ENCODE peak calls at places on chromosomes 1 and 21, in ten cellular contexts. U is SK-MEL-5; E is T-cell; X is stimulated activated CD4-positive, alpha-beta T cell treated with anti-CD3 and anti-CD28 coated beads, Interleukin-2, amount 100 ng/mL, for 48 hours; I is iPS-NIHi11; T is tibial artery; Z is NCI-H1105; W is EH; H is lower lobe of right lung; Q is progenitor cell of endocrine pancreas. Y is an unnamed sample.

GRCh38 chr1:62720946-62721554 is 32.9 kb upstream of the DOCK7 start:
- DNase-seq in Z (no peak), Q (no peak), I (no peak), T (no peak), H (no peak), X (no peak), U (peak), E (no peak), W (no peak), Y (no peak)

GRCh38 chr1:230393722-230394121 is 32.4 kb downstream of the PGBD5 start:
- DNase-seq in W (no peak), Z (no peak), Q (no peak), E (no peak), T (no peak), I (no peak), X (no peak), H (no peak), U (no peak), Y (no peak)

GRCh38 chr21:38948377-38948776 is 142.6 kb downstream of the ETS2 start:
- DNase-seq in X (no peak), E (no peak), Q (no peak), Z (no peak), U (no peak), W (peak), H (no peak), I (no peak), T (no peak), Y (no peak)

GRCh38 chr1:208042041-208042615 is 131.2 kb upstream of the CD34 start:
- DNase-seq in Q (no peak), T (no peak), I (no peak), W (no peak), Z (no peak), E (no peak), X (no peak), H (no peak), U (no peak), Y (no peak)

GRCh38 chr1:165884690-165885304 is 57.4 kb downstream of the UCK2 start:
- DNase-seq in X (no peak), Q (no peak), U (peak), W (no peak), T (no peak), I (no peak), H (no peak), Z (no peak), E (no peak), Y (peak)

GRCh38 chr1:56972971-56973370 is 7.2 kb upstream of the C8B start:
- DNase-seq in Z (no peak), I (no peak), X (no peak), Q (no peak), W (no peak), U (no peak), E (no peak), T (no peak), H (no peak), Y (no peak)

GRCh38 chr1:197481101-197481500 is 213.0 kb downstream of the CRB1 start:
- DNase-seq in E (no peak), W (peak), X (no peak), Q (no peak), T (no peak), I (no peak), U (no peak), Z (no peak), H (no peak), Y (no peak)

GRCh38 chr1:203200059-203200553 is 13.6 kb upstream of the CHI3L1 start:
- DNase-seq in Z (no peak), T (peak), X (no peak), H (no peak), Q (no peak), E (no peak), I (no peak), U (no peak), W (peak), Y (peak)

GRCh38 chr1:231091853-231092301 is 51.8 kb upstream of the FAM89A start:
- DNase-seq in U (peak), X (peak), I (peak), E (peak), W (peak), H (peak), Z (no peak), T (no peak), Q (peak), Y (no peak)

GRCh38 chr1:215744419-215744818 is 177.3 kb downstream of the KCTD3 start:
- DNase-seq in U (no peak), E (no peak), I (no peak), X (no peak), Z (no peak), T (no peak), W (peak), H (no peak), Q (no peak), Y (no peak)

GRCh38 chr1:246946366-246946765 is 14.6 kb upstream of the AHCTF1 start:
- DNase-seq in Z (no peak), W (no peak), U (no peak), H (no peak), X (no peak), Q (no peak), T (no peak), I (no peak), E (no peak), Y (no peak)

GRCh38 chr21:15221799-15222386 is 157.1 kb upstream of the NRIP1 start:
- DNase-seq in E (no peak), I (peak), H (peak), T (no peak), X (no peak), W (peak), Q (no peak), Z (no peak), U (no peak), Y (no peak)

GRCh38 chr1:197837911-197838310 is 62.6 kb upstream of the DENND1B start:
- DNase-seq in E (no peak), Q (no peak), H (no peak), X (no peak), Z (no peak), I (no peak), U (no peak), W (no peak), T (no peak), Y (no peak)

GRCh38 chr1:117501275-117501674 is 104.6 kb upstream of the TENT5C start:
- DNase-seq in H (no peak), T (no peak), I (no peak), Q (no peak), W (peak), X (no peak), E (no peak), Z (no peak), U (no peak), Y (no peak)

GRCh38 chr1:209667103-209667502 is 8.1 kb upstream of the G0S2 start:
- DNase-seq in Q (no peak), X (no peak), U (no peak), W (no peak), Z (no peak), H (no peak), I (no peak), T (no peak), E (no peak), Y (no peak)

GRCh38 chr1:10891081-10891480 is 94.6 kb upstream of the CASZ1 start:
- DNase-seq in W (no peak), H (no peak), Z (no peak), X (no peak), T (no peak), Q (no peak), U (no peak), I (no peak), E (no peak), Y (no peak)

GRCh38 chr1:12516741-12517140 is 101.3 kb downstream of the DHRS3 start:
- DNase-seq in Z (no peak), H (no peak), E (no peak), T (no peak), Q (no peak), X (no peak), W (no peak), U (no peak), I (no peak), Y (no peak)

Y was measured in pons.